ENCODE peak calls at places on chromosomes 7 and 10, in seven cellular contexts. S is activated CD4-positive, alpha-beta T cell treated with anti-CD3 and anti-CD28 coated beads, Interleukin-2, amount 50 U/mL, for 48 hours; P is CD8-positive, alpha-beta T cell; N is activated naive CD4-positive, alpha-beta T cell; U is hippocampal formation; Q is GM12865; B is RCC 7860. M is an unnamed sample.

GRCh38 chr7:45606050-45606449 is 31.9 kb downstream of the ADCY1 start:
- DNase-seq in S (no peak), P (no peak), N (no peak), U (no peak), Q (no peak), B (no peak), M (no peak)

GRCh38 chr10:62454696-62455451 is 80.7 kb downstream of the ZNF365 start:
- DNase-seq in S (no peak), P (no peak), N (no peak), U (no peak), Q (no peak), B (no peak), M (no peak)

GRCh38 chr7:29375641-29376562 is 181.3 kb downstream of the CHN2 start:
- DNase-seq in S (no peak), P (no peak), N (no peak), U (no peak), Q (no peak), B (no peak), M (no peak)

GRCh38 chr10:24556746-24557742 is 166.6 kb downstream of the ARHGAP21 start:
- DNase-seq in S (no peak), P (no peak), N (no peak), U (peak; percentile 8), Q (peak; percentile 67), B (peak; percentile 55), M (no peak)

GRCh38 chr10:84310470-84310869 is 17.9 kb upstream of the CCSER2 start:
- DNase-seq in S (no peak), P (no peak), N (no peak), U (no peak), Q (no peak), B (peak; percentile 81), M (no peak)

GRCh38 chr7:55570939-55571338 is 1.4 kb downstream of the VOPP1 start:
- DNase-seq in S (no peak), P (no peak), N (no peak), U (no peak), Q (no peak), B (peak; percentile 76), M (no peak)

GRCh38 chr10:83373659-83374058 is 765.6 kb upstream of the GHITM start:
- DNase-seq in S (peak; percentile 3), P (no peak), N (no peak), U (no peak), Q (peak; percentile 35), B (peak; percentile 10), M (no peak)

GRCh38 chr10:101812606-101813005 is 5.6 kb downstream of the OGA start:
- DNase-seq in S (no peak), P (no peak), N (no peak), U (no peak), Q (no peak), B (no peak), M (no peak)

GRCh38 chr7:12031638-12032037 is 179.5 kb upstream of the TMEM106B start:
- DNase-seq in S (no peak), P (no peak), N (no peak), U (no peak), Q (no peak), B (peak; percentile 80), M (no peak)

GRCh38 chr7:131482800-131483199 is 73.6 kb downstream of the PODXL start:
- DNase-seq in S (no peak), P (no peak), N (no peak), U (no peak), Q (peak; percentile 32), B (no peak), M (no peak)